ENCODE peak calls at places on chromosome 16, in eight cellular contexts. One of them, this sample, is unnamed.

GRCh38 chr16:67184453-67185002 is 765 bp upstream of the MATCAP1 start:
- DNase-seq in H54: no peak
- DNase-seq in KBM-7: no peak
- DNase-seq in tibial nerve: no peak
- DNase-seq in T-helper 1 cell: no peak
- DNase-seq in G401: peak
- DNase-seq in OCI-LY7: no peak
- DNase-seq in left lung: peak
- DNase-seq in this sample: no peak

GRCh38 chr16:28826141-28826540 is 3.3 kb downstream of the ATXN2L start:
- DNase-seq in H54: no peak
- DNase-seq in KBM-7: no peak
- DNase-seq in tibial nerve: no peak
- DNase-seq in T-helper 1 cell: no peak
- DNase-seq in G401: no peak
- DNase-seq in OCI-LY7: no peak
- DNase-seq in left lung: peak
- DNase-seq in this sample: no peak

GRCh38 chr16:2480948-2481347 is 6.0 kb downstream of the TBC1D24 start:
- DNase-seq in H54: no peak
- DNase-seq in KBM-7: no peak
- DNase-seq in tibial nerve: no peak
- DNase-seq in T-helper 1 cell: no peak
- DNase-seq in G401: no peak
- DNase-seq in OCI-LY7: no peak
- DNase-seq in left lung: no peak
- DNase-seq in this sample: no peak

GRCh38 chr16:81889896-81890634 is 111.0 kb downstream of the PLCG2 start:
- DNase-seq in H54: peak
- DNase-seq in KBM-7: peak
- DNase-seq in tibial nerve: no peak
- DNase-seq in T-helper 1 cell: peak
- DNase-seq in G401: peak
- DNase-seq in OCI-LY7: peak
- DNase-seq in left lung: no peak
- DNase-seq in this sample: peak

GRCh38 chr16:48126801-48127644 is 28.8 kb downstream of the ABCC12 start:
- DNase-seq in H54: peak
- DNase-seq in KBM-7: no peak
- DNase-seq in tibial nerve: no peak
- DNase-seq in T-helper 1 cell: no peak
- DNase-seq in G401: no peak
- DNase-seq in OCI-LY7: no peak
- DNase-seq in left lung: peak
- DNase-seq in this sample: no peak

GRCh38 chr16:9706217-9706616 is 476.0 kb downstream of the GRIN2A start:
- DNase-seq in H54: no peak
- DNase-seq in KBM-7: no peak
- DNase-seq in tibial nerve: no peak
- DNase-seq in T-helper 1 cell: no peak
- DNase-seq in G401: no peak
- DNase-seq in OCI-LY7: no peak
- DNase-seq in left lung: no peak
- DNase-seq in this sample: no peak

GRCh38 chr16:29641561-29641960 is 21.5 kb upstream of the SPN start:
- DNase-seq in H54: no peak
- DNase-seq in KBM-7: peak
- DNase-seq in tibial nerve: no peak
- DNase-seq in T-helper 1 cell: peak
- DNase-seq in G401: peak
- DNase-seq in OCI-LY7: peak
- DNase-seq in left lung: no peak
- DNase-seq in this sample: no peak

GRCh38 chr16:12700161-12700560 is 103.5 kb downstream of the CPPED1 start:
- DNase-seq in H54: no peak
- DNase-seq in KBM-7: no peak
- DNase-seq in tibial nerve: no peak
- DNase-seq in T-helper 1 cell: no peak
- DNase-seq in G401: no peak
- DNase-seq in OCI-LY7: no peak
- DNase-seq in left lung: no peak
- DNase-seq in this sample: no peak

GRCh38 chr16:85463228-85463611 is 149.9 kb upstream of the GSE1 start:
- DNase-seq in H54: no peak
- DNase-seq in KBM-7: peak
- DNase-seq in tibial nerve: no peak
- DNase-seq in T-helper 1 cell: no peak
- DNase-seq in G401: no peak
- DNase-seq in OCI-LY7: no peak
- DNase-seq in left lung: peak
- DNase-seq in this sample: no peak

This sample was measured in stimulated activated CD4-positive, alpha-beta T cell treated with anti-CD3 and anti-CD28 coated beads, Interleukin-1b, Interleukin-23, amount 100 ng/mL, for 24 hours.